ENCODE peak calls at places on chromosomes 1 and 21, in ten cellular contexts. R, M, C, S, X, P, O, U, J and H are unnamed samples.

GRCh38 chr1:117176579-117176978 is 34.1 kb downstream of the VTCN1 start:
- DNase-seq in R (no peak), M (no peak), C (no peak), S (no peak), X (no peak), P (no peak), O (no peak), U (no peak), J (no peak), H (no peak)

GRCh38 chr1:59997479-59997878 is 70.9 kb upstream of the CYP2J2 start:
- DNase-seq in R (no peak), M (no peak), C (no peak), S (no peak), X (no peak), P (no peak), O (no peak), U (no peak), J (no peak), H (no peak)

GRCh38 chr1:113207019-113207418 is 134.0 kb downstream of the LRIG2 start:
- DNase-seq in R (no peak), M (no peak), C (no peak), S (no peak), X (no peak), P (no peak), O (no peak), U (no peak), J (no peak), H (no peak)

GRCh38 chr1:210323957-210324356 is 4.7 kb upstream of the HHAT start:
- DNase-seq in R (no peak), M (no peak), C (no peak), S (no peak), X (no peak), P (no peak), O (no peak), U (no peak), J (no peak), H (no peak)

GRCh38 chr1:38128511-38128910 is 81.9 kb upstream of the POU3F1 start:
- DNase-seq in R (no peak), M (no peak), C (no peak), S (no peak), X (no peak), P (no peak), O (no peak), U (no peak), J (no peak), H (no peak)

GRCh38 chr1:234658143-234658542 is 48.2 kb upstream of the IRF2BP2 start:
- DNase-seq in R (peak), M (no peak), C (no peak), S (no peak), X (peak), P (no peak), O (no peak), U (no peak), J (peak), H (no peak)

GRCh38 chr21:46626536-46627302 is 8.8 kb upstream of the PRMT2 start:
- DNase-seq in R (no peak), M (no peak), C (no peak), S (no peak), X (no peak), P (no peak), O (no peak), U (no peak), J (no peak), H (no peak)

GRCh38 chr21:38448619-38449186 is 49.6 kb downstream of the ERG start:
- DNase-seq in R (no peak), M (no peak), C (peak), S (no peak), X (no peak), P (peak), O (no peak), U (no peak), J (no peak), H (no peak)

GRCh38 chr1:76237201-76237600 is 162.7 kb downstream of the ST6GALNAC3 start:
- DNase-seq in R (no peak), M (no peak), C (no peak), S (no peak), X (no peak), P (no peak), O (no peak), U (no peak), J (no peak), H (no peak)

GRCh38 chr21:43864313-43864805 is 664 bp upstream of the AGPAT3 start:
- DNase-seq in R (no peak), M (peak), C (peak), S (peak), X (no peak), P (peak), O (peak), U (peak), J (no peak), H (peak)

GRCh38 chr21:25813917-25814316 is 79.1 kb downstream of the GABPA start:
- DNase-seq in R (no peak), M (no peak), C (no peak), S (no peak), X (no peak), P (no peak), O (no peak), U (no peak), J (no peak), H (no peak)

GRCh38 chr1:194295690-194296089 is 1109.3 kb upstream of the B3GALT2 start:
- DNase-seq in R (peak), M (peak), C (peak), S (peak), X (peak), P (peak), O (no peak), U (peak), J (peak), H (peak)

GRCh38 chr1:10825592-10825991 is 29.1 kb upstream of the CASZ1 start:
- DNase-seq in R (no peak), M (no peak), C (no peak), S (no peak), X (no peak), P (no peak), O (no peak), U (no peak), J (no peak), H (no peak)

GRCh38 chr1:101112051-101112770 is 86.6 kb upstream of the DPH5 start:
- DNase-seq in R (no peak), M (no peak), C (peak), S (peak), X (peak), P (peak), O (peak), U (peak), J (no peak), H (peak)

GRCh38 chr1:29504266-29504665 is 267.9 kb downstream of the PTPRU start:
- DNase-seq in R (no peak), M (peak), C (no peak), S (no peak), X (no peak), P (no peak), O (no peak), U (no peak), J (no peak), H (peak)

GRCh38 chr1:248094884-248095283 is at the start of gene OR2L13:
- DNase-seq in R (no peak), M (no peak), C (no peak), S (no peak), X (no peak), P (no peak), O (no peak), U (no peak), J (no peak), H (no peak)

GRCh38 chr1:118960026-118960561 is 28.0 kb downstream of the TBX15 start:
- DNase-seq in R (no peak), M (no peak), C (peak), S (no peak), X (no peak), P (no peak), O (no peak), U (no peak), J (peak), H (no peak)

GRCh38 chr1:98323396-98323795 is 338.1 kb upstream of the SNX7 start:
- DNase-seq in R (peak), M (no peak), C (no peak), S (no peak), X (peak), P (peak), O (no peak), U (no peak), J (peak), H (no peak)

GRCh38 chr1:119778359-119778758 is 9.7 kb upstream of the HMGCS2 start:
- DNase-seq in R (no peak), M (no peak), C (no peak), S (no peak), X (no peak), P (no peak), O (no peak), U (no peak), J (no peak), H (no peak)

GRCh38 chr1:56545711-56546110 is 33.7 kb downstream of the PLPP3 start:
- DNase-seq in R (no peak), M (no peak), C (no peak), S (no peak), X (no peak), P (no peak), O (no peak), U (no peak), J (no peak), H (no peak)

GRCh38 chr21:33011462-33011861 is 14.3 kb upstream of the OLIG2 start:
- DNase-seq in R (no peak), M (no peak), C (no peak), S (no peak), X (peak), P (no peak), O (no peak), U (no peak), J (peak), H (no peak)

GRCh38 chr1:230215049-230215448 is 148.0 kb downstream of the GALNT2 start:
- DNase-seq in R (no peak), M (no peak), C (peak), S (no peak), X (peak), P (peak), O (peak), U (no peak), J (no peak), H (no peak)

GRCh38 chr1:201649776-201650607 is 111.1 kb downstream of the NAV1 start:
- DNase-seq in R (no peak), M (peak), C (peak), S (no peak), X (peak), P (peak), O (peak), U (no peak), J (no peak), H (peak)

GRCh38 chr1:166840309-166841302 is 1.3 kb downstream of the POGK start:
- DNase-seq in R (no peak), M (peak), C (peak), S (no peak), X (peak), P (peak), O (no peak), U (no peak), J (no peak), H (no peak)

GRCh38 chr1:6040859-6041415 is 4.8 kb upstream of the KCNAB2 start:
- DNase-seq in R (no peak), M (no peak), C (no peak), S (no peak), X (no peak), P (no peak), O (no peak), U (no peak), J (no peak), H (peak)

GRCh38 chr1:64539808-64540207 is 69.9 kb downstream of the CACHD1 start:
- DNase-seq in R (no peak), M (peak), C (peak), S (no peak), X (peak), P (peak), O (peak), U (no peak), J (peak), H (peak)

GRCh38 chr1:205812271-205812877 is 624 bp downstream of the SLC41A1 start:
- DNase-seq in R (peak), M (peak), C (peak), S (peak), X (peak), P (peak), O (no peak), U (no peak), J (no peak), H (peak)

GRCh38 chr1:205066221-205066818 is 17.9 kb downstream of the TMEM81 start:
- DNase-seq in R (no peak), M (no peak), C (no peak), S (no peak), X (no peak), P (peak), O (no peak), U (no peak), J (no peak), H (no peak)

GRCh38 chr1:4019606-4020331 is 119.7 kb upstream of the C1orf174 start:
- DNase-seq in R (no peak), M (no peak), C (no peak), S (no peak), X (no peak), P (no peak), O (no peak), U (no peak), J (no peak), H (no peak)

GRCh38 chr1:15758953-15759661 is 512 bp downstream of the FBLIM1 start:
- DNase-seq in R (no peak), M (peak), C (peak), S (no peak), X (no peak), P (no peak), O (no peak), U (no peak), J (no peak), H (no peak)

GRCh38 chr1:69485616-69486015 is 82.1 kb upstream of the LRRC7 start:
- DNase-seq in R (no peak), M (no peak), C (no peak), S (no peak), X (no peak), P (no peak), O (no peak), U (no peak), J (no peak), H (no peak)

GRCh38 chr1:110787328-110788071 is 85.4 kb upstream of the CD53 start:
- DNase-seq in R (no peak), M (no peak), C (no peak), S (peak), X (no peak), P (no peak), O (no peak), U (peak), J (no peak), H (no peak)